ENCODE peak calls at places on chromosomes 13 and 19, in four cellular contexts. M is endodermal cell, V is neural progenitor cell, H is uterus. W is an unnamed sample. For H3K4me1, the result is how much of the 10 kb centered on the place peaks cover.

GRCh38 chr13:46383383-46383782 is 3.7 kb downstream of the RUBCNL start:
- DNase-seq in M (no peak), V (no peak), H (no peak), W (no peak)

GRCh38 chr19:14182481-14182880 is 23.5 kb downstream of the ADGRL1 start:
- DNase-seq in H (no peak), V (no peak), M (no peak), W (no peak)

GRCh38 chr13:97434417-97435296 is 688 bp downstream of the RAP2A start:
- DNase-seq in V (no peak), H (peak), M (peak), W (peak)

GRCh38 chr19:4374451-4375163 is 25.7 kb downstream of the SH3GL1 start:
- DNase-seq in V (no peak), M (peak), H (peak), W (peak)

GRCh38 chr19:45999653-46000121 is 4.4 kb downstream of the CCDC61 start:
- DNase-seq in M (peak), H (no peak), V (peak), W (no peak)

GRCh38 chr19:4641132-4641531 is 1.8 kb downstream of the TNFAIP8L1 start:
- DNase-seq in V (no peak), M (no peak), H (no peak), W (no peak)

GRCh38 chr13:71378992-71379905 is 487.8 kb downstream of the DACH1 start:
- DNase-seq in V (no peak), M (no peak), H (no peak), W (no peak)

GRCh38 chr19:46291829-46292228 is 5.0 kb upstream of the HIF3A start:
- DNase-seq in M (no peak), H (no peak), V (no peak), W (no peak)

GRCh38 chr19:40266111-40266510 is 19.0 kb downstream of the AKT2 start:
- DNase-seq in M (no peak), H (no peak), V (no peak), W (peak)

GRCh38 chr13:109610517-109610916 is 175.9 kb downstream of the IRS2 start:
- DNase-seq in M (peak), H (no peak), V (peak), W (no peak)

GRCh38 chr13:94731028-94731427 is 18.7 kb upstream of the SOX21 start:
- DNase-seq in V (no peak), H (no peak), M (no peak), W (no peak)

GRCh38 chr19:991174-991931 is 7.2 kb downstream of the WDR18 start:
- DNase-seq in H (no peak), M (peak), V (peak), W (peak)

GRCh38 chr19:20431826-20432225 is 133.8 kb downstream of the ZNF737 start:
- DNase-seq in H (no peak), V (no peak), M (no peak), W (no peak)

GRCh38 chr13:39297664-39298171 is 259.5 kb downstream of the NHLRC3 start:
- DNase-seq in V (no peak), M (no peak), H (no peak), W (no peak)

GRCh38 chr13:84362777-84363176 is 480.5 kb upstream of the SLITRK1 start:
- DNase-seq in M (no peak), H (no peak), V (no peak), W (no peak)

GRCh38 chr13:78589206-78589605 is 14.1 kb downstream of the POU4F1 start:
- DNase-seq in V (peak), M (peak), H (no peak), W (no peak)

GRCh38 chr19:8512991-8513686 is 828 bp downstream of the ZNF414 start:
- DNase-seq in H (no peak), M (no peak), V (no peak), W (no peak)

GRCh38 chr13:79480954-79481684 is at the start of gene NDFIP2:
- DNase-seq in M (peak), H (peak), V (peak), W (peak)

GRCh38 chr13:44129418-44129817 is 244.2 kb upstream of the SERP2 start:
- DNase-seq in H (no peak), V (no peak), M (no peak), W (peak)

GRCh38 chr13:35917942-35918645 is 213.1 kb downstream of the DCLK1 start:
- DNase-seq in V (no peak), M (no peak), H (no peak), W (no peak)

GRCh38 chr19:18321729-18322091 is 1.2 kb downstream of the LSM4 start:
- DNase-seq in V (no peak), M (no peak), H (no peak), W (no peak)

GRCh38 chr19:18322318-18322758 is 538 bp downstream of the LSM4 start:
- DNase-seq in M (peak), H (no peak), V (peak), W (no peak)

GRCh38 chr19:45528744-45529453 is 21.6 kb downstream of the VASP start:
- DNase-seq in H (no peak), V (peak), M (peak), W (no peak)

GRCh38 chr19:48654299-48655059 is 8.5 kb upstream of the CA11 start:
- DNase-seq in M (no peak), V (no peak), H (no peak), W (no peak)

GRCh38 chr19:30870861-30871260 is 478.4 kb downstream of the TSHZ3 start:
- DNase-seq in H (no peak), M (peak), V (no peak), W (no peak)

GRCh38 chr13:36736119-36736726 is 62.4 kb downstream of the SERTM1 start:
- DNase-seq in H (peak), M (peak), V (peak), W (no peak)

GRCh38 chr13:87893982-87894527 is 222.9 kb downstream of the SLITRK5 start:
- DNase-seq in V (no peak), H (no peak), M (no peak), W (no peak)

GRCh38 chr19:15313649-15314279 is 18.6 kb downstream of the BRD4 start:
- DNase-seq in M (no peak), H (no peak), V (no peak), W (no peak)
- H3K4me1 ChIP-seq in M (under half), H (under half), V (under half), W (half or more)

DNA sequence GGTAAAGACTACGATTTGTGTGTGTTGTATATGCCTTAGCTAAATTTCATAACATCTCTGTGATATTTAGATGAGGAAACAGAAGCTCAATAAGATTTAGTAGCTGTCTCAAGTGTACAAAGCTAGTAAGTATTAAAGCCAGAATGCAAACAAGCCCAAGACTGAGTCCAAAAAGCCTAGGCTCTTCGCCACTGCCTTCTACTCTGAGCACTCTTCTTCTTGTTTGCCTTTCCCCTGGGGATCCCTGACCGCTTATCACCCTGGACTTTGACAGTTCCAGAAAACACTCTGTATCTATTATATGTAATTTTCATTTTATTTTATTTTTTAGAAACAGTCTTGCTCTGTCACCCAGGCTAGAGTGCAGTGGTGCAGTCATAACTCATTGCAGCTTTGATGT is 5.8 kb downstream of the TM9SF2 start:
- DNase-seq in M (no peak), H (no peak), V (no peak), W (no peak)
- H3K4me1 ChIP-seq in M (under half), H (under half), V (under half), W (half or more)

GRCh38 chr13:20425819-20426219 is 99.8 kb downstream of the CRYL1 start:
- DNase-seq in V (no peak), H (no peak), M (no peak), W (no peak)

GRCh38 chr13:20426766-20427448 is 98.8 kb downstream of the CRYL1 start:
- DNase-seq in H (no peak), V (no peak), M (no peak), W (no peak)

GRCh38 chr13:20424559-20424852 is 101.2 kb downstream of the CRYL1 start:
- DNase-seq in M (no peak), V (peak), H (no peak), W (no peak)

GRCh38 chr13:20422362-20422761 is 103.3 kb downstream of the CRYL1 start:
- DNase-seq in H (no peak), V (no peak), M (no peak), W (no peak)

DNA sequence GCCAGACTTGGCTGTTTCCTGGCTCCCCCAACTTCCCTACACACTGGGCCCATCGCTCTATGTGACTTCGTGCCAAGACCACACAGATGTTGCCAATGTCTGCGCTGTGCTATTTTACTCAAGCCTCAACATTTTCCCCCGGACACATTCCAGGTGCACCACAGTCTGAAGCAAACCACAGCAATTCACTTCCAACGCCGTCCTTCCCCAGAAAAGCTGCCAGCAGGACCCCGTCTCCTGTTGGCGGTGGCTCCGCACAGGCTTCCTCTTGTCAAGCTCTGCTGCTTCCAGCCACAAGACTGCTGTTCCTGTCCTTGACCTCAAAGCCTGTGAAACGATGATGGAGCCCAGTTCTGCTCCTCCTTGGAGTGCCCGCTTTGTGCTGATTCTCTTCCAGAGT is 100.7 kb downstream of the CRYL1 start:
- DNase-seq in M (no peak), V (no peak), H (no peak), W (no peak)
- H3K4me1 ChIP-seq in M (under half), V (under half), H (under half), W (under half)

GRCh38 chr19:33176670-33177416 is 17.3 kb upstream of the LRP3 start:
- DNase-seq in V (peak), M (peak), H (peak), W (peak)
- H3K4me1 ChIP-seq in V (under half), M (under half), H (under half), W (under half)

DNA sequence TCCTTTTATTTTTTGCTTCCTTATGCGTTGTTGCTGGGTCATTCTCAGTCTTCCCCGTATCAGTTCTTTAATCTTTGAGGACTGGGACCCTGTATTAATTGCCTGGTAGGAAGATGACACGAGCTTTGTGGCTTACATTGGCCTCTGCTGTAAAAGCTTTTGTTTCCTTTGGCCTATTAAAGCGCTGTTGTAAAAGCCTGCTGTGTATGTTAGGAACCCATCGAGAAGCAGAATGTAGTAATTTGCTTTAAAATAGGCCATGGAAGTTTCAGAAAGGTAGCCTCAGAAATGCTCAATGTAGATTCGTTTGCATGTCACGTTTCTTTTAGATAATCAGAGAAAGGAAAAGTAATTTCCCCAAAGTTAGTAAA is 257.5 kb upstream of the STARD13 start:
- DNase-seq in M (no peak), H (no peak), V (no peak), W (no peak)
- H3K4me1 ChIP-seq in M (under half), H (under half), V (under half), W (under half)

GRCh38 chr13:96104516-96104915 is 14.6 kb downstream of the HS6ST3 start:
- DNase-seq in H (no peak), M (no peak), V (no peak), W (no peak)
- H3K4me1 ChIP-seq in H (under half), M (under half), V (under half), W (under half)

DNA sequence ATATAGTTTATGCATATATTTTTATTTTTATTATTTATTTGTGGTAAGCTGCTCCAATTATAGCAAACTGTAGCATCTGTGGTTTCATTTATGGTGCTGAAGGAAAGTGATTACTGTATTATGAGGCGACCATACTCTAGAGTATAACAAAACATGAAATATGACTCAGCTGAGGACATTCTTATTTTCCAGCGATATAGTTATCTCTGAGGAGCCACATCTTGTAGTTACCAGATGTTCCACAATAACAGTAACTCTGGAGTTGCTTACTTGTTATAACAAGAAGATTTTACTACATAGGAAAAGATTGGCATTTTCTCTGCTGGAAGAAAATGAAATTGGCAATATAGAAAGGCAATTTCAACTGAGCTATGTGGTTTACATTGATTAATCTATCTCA is 1634.3 kb downstream of the PCDH9 start:
- DNase-seq in M (no peak), V (no peak), H (no peak), W (no peak)
- H3K4me1 ChIP-seq in M (under half), V (under half), H (under half), W (under half)

GRCh38 chr19:50725932-50726230 is 2.7 kb downstream of the CLEC11A start:
- DNase-seq in V (no peak), H (no peak), M (no peak), W (no peak)
- H3K4me1 ChIP-seq in V (under half), H (under half), M (under half), W (under half)

GRCh38 chr13:74133657-74134201 is 475 bp downstream of the KLF12 start:
- DNase-seq in V (peak), H (peak), M (peak), W (peak)
- H3K4me1 ChIP-seq in V (under half), H (under half), M (under half), W (under half)

DNA sequence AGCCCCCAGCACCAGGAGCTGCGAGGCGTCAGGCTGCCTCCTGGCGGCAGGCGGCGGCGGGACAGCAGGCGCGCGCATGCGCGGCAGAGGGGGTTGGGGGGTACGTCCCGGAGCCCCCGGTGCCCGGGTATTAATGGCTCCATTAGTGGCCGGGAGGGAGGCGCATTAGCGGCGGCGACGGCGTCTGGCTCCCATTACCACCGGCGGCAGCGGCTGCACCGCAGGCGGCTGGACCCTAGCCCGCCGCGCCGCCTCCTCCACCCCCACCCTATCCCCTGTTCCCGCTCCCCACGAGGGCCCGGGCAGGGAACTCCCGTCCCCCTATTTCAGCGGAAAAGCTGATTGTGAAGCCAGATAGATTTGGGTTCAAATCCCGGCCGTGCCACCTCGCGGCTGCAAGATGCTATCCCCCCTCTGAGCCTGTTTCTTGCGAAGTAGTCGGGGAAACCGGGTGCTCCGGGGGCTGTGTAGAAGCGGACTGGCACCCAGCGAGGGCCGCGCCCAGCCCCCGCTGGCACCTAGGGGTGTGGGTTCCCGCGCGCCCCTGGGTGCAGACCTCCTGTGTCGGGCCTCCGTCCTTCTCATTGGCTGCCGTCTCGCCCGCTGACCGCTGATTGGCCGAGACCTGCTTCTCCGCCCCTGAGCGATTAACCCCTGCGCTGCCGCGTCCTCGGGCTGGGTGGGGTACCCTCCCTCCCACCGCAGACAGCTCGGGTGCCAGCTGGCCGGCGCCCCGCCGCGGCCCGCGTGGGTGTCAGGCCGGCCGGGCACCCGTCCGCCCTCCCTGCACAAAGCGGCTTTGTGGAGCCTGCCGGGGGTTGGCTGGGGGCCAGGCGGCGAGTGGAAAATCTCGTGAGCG is 11.1 kb downstream of the CIC start:
- DNase-seq in M (peak), V (peak), H (peak), W (peak)
- H3K4me1 ChIP-seq in M (under half), V (under half), H (under half), W (half or more)